ENCODE peak calls at places on chromosomes 2 and 18, in six cellular contexts. E is neuronal stem cell, I is fibroblast of lung, D is hepatocyte, N is HepG2, X is GM23338. V is an unnamed sample.
A peak's percentile ranks its signal among the peaks of the same experiment; 100 is the strongest.

GRCh38 chr2:15772196-15772595 is 168.2 kb upstream of the MYCN start:
- DNase-seq in E (no peak), I (no peak), D (no peak), N (no peak), X (no peak), V (no peak)

GRCh38 chr2:73043978-73044832 is 27.3 kb downstream of the SFXN5 start:
- DNase-seq in E (no peak), I (peak; percentile 35), D (no peak), N (peak; percentile 61), X (no peak), V (no peak)

GRCh38 chr2:218323526-218324472 is 31.5 kb upstream of the TMBIM1 start:
- DNase-seq in E (peak; percentile 70), I (peak; percentile 41), D (peak; percentile 83), N (peak; percentile 66), X (peak; percentile 81), V (peak; percentile 36)

GRCh38 chr18:59918320-59918755 is 18.5 kb downstream of the PMAIP1 start:
- DNase-seq in E (no peak), I (peak; percentile 92), D (peak; percentile 26), N (no peak), X (no peak), V (peak; percentile 64)

GRCh38 chr2:205852457-205852856 is 170.2 kb downstream of the NRP2 start:
- DNase-seq in E (no peak), I (no peak), D (no peak), N (no peak), X (no peak), V (no peak)

GRCh38 chr18:76972241-76972640 is 149.9 kb downstream of the ZNF236 start:
- DNase-seq in E (no peak), I (peak; percentile 11), D (no peak), N (no peak), X (no peak), V (no peak)

GRCh38 chr2:238528953-238529781 is 102.4 kb downstream of the ASB1 start:
- DNase-seq in E (no peak), I (peak; percentile 68), D (peak; percentile 76), N (peak; percentile 95), X (no peak), V (peak; percentile 66)

GRCh38 chr18:50429207-50429948 is 54.5 kb downstream of the SKA1 start:
- DNase-seq in E (no peak), I (no peak), D (peak; percentile 73), N (peak; percentile 18), X (peak; percentile 76), V (peak; percentile 47)

GRCh38 chr2:229249536-229249935 is 21.6 kb downstream of the PID1 start:
- DNase-seq in E (no peak), I (no peak), D (no peak), N (no peak), X (no peak), V (no peak)

GRCh38 chr2:201496785-201497184 is 45.2 kb downstream of the STRADB start:
- DNase-seq in E (no peak), I (no peak), D (no peak), N (no peak), X (no peak), V (no peak)

GRCh38 chr2:189131986-189132385 is 47.6 kb downstream of the COL5A2 start:
- DNase-seq in E (no peak), I (peak; percentile 83), D (no peak), N (no peak), X (no peak), V (no peak)

GRCh38 chr2:38722271-38723115 is 28.7 kb downstream of the SRSF7 start:
- DNase-seq in E (no peak), I (no peak), D (no peak), N (no peak), X (no peak), V (no peak)

GRCh38 chr2:99397251-99397920 is 60.2 kb downstream of the EIF5B start:
- DNase-seq in E (no peak), I (no peak), D (no peak), N (no peak), X (no peak), V (no peak)

GRCh38 chr18:812123-812672 is at the start of gene YES1:
- DNase-seq in E (peak; percentile 86), I (peak; percentile 74), D (peak; percentile 93), N (peak; percentile 78), X (peak; percentile 84), V (peak; percentile 86)

GRCh38 chr18:49368161-49368875 is 92.1 kb downstream of the DYM start:
- DNase-seq in E (no peak), I (no peak), D (no peak), N (no peak), X (peak; percentile 17), V (no peak)

GRCh38 chr2:48531141-48531648 is 1.2 kb downstream of the STON1 start:
- DNase-seq in E (peak; percentile 42), I (peak; percentile 85), D (peak; percentile 78), N (peak; percentile 32), X (peak; percentile 73), V (peak; percentile 88)

GRCh38 chr18:50097702-50098101 is 97.2 kb downstream of the MYO5B start:
- DNase-seq in E (no peak), I (peak; percentile 60), D (no peak), N (peak; percentile 24), X (no peak), V (peak; percentile 21)

GRCh38 chr18:29311580-29311979 is 1134.7 kb upstream of the CDH2 start:
- DNase-seq in E (no peak), I (no peak), D (no peak), N (no peak), X (no peak), V (no peak)

GRCh38 chr2:233311241-233311926 is 3.8 kb downstream of the SAG start:
- DNase-seq in E (no peak), I (no peak), D (no peak), N (no peak), X (no peak), V (no peak)

GRCh38 chr2:216049452-216049851 is 32.2 kb downstream of the PECR start:
- DNase-seq in E (no peak), I (no peak), D (no peak), N (peak; percentile 44), X (no peak), V (no peak)

GRCh38 chr2:177316756-177317155 is 52.2 kb upstream of the NFE2L2 start:
- DNase-seq in E (no peak), I (no peak), D (no peak), N (peak; percentile 54), X (no peak), V (no peak)

DNA sequence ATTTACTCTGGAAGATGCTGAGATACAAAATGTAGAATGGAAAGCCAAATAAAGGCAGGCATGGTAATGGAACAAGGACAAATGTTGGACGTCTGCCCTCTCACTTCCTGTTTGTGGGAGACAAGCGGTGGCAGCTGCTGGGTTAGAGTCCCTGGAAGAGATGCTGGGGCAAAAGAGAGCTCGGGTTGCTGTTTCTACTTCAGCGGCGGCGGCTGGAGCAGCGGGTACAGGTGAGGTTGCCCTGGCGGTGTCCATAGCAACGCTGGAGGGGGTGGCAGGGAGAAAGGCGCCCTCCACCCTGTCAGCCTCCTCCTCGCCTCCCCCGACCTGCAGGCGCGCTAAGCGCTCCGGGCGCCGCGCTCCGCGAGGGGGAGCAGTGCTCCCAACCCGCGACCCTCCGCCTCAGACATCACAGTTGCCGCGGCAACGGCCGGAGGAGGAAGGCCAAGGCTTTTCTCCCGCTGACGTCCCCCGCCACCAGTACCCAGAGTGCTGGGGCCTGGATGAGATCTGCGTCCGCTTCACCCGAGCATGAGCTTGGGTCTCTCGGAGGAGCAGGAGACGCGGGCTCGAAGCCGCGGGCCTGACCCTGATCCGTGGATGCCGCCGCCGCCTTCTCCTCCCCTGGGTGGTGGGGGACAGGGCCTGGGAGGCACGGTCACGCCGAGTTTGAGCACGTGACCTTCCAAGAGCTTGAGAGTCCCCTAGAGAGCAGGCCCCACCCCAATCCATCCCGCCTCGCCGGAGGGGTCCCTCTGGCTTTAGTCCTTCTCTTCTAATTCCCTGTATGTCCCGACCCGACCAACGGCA is 65.6 kb downstream of the NOL4 start:
- DNase-seq in E (peak; percentile 73), I (peak; percentile 62), D (peak; percentile 64), N (peak; percentile 2), X (peak; percentile 96), V (peak; percentile 10)
- H2AFZ ChIP-seq in E (peak overlapping the region; percentile 98), I (peak overlapping the region; percentile 68), D (peak overlapping the region; percentile 87), N (no peak overlapping the region), X (peak overlapping the region; percentile 99), V (peak overlapping the region; percentile 65)

DNA sequence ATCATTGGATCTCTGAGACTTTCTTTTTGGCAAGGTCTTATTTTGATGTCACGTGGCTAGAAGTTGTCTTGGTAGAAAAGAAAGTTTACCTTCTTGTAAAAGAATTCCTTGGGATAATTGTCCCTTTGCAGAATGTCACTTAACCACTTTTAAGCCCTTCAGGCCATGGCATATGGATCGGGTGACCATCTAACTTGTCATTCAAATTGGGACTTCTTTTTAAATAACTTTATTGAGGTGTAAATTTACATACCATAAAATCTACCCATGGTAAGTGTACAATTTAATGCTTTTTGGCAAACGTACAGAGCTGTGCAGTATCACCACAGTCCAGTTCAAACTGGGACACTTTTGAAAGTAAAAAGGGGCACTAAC is 24.6 kb downstream of the ARMC9 start:
- DNase-seq in E (no peak), I (no peak), D (no peak), N (no peak), X (no peak), V (no peak)
- H3K4me3 ChIP-seq in E (no peak overlapping the region), I (no peak overlapping the region), D (no peak overlapping the region), N (no peak overlapping the region), X (no peak overlapping the region), V (no peak overlapping the region)

GRCh38 chr2:23386422-23387220 is 1.6 kb downstream of the KLHL29 start:
- DNase-seq in E (no peak), I (peak; percentile 30), D (peak; percentile 43), N (no peak), X (peak; percentile 56), V (peak; percentile 62)

GRCh38 chr2:23387221-23387550 is 2.2 kb downstream of the KLHL29 start:
- DNase-seq in E (no peak), I (no peak), D (no peak), N (no peak), X (no peak), V (no peak)

GRCh38 chr2:23385748-23386421 is 906 bp downstream of the KLHL29 start:
- DNase-seq in E (no peak), I (no peak), D (peak; percentile 44), N (no peak), X (peak; percentile 59), V (peak; percentile 73)

GRCh38 chr2:23384551-23385349 is at the start of gene KLHL29:
- DNase-seq in E (no peak), I (peak; percentile 62), D (peak; percentile 86), N (no peak), X (peak; percentile 71), V (peak; percentile 90)

GRCh38 chr2:23385351-23385747 is 370 bp downstream of the KLHL29 start:
- DNase-seq in E (no peak), I (peak; percentile 48), D (peak; percentile 54), N (no peak), X (peak; percentile 59), V (peak; percentile 80)
- H2AFZ ChIP-seq in E (peak overlapping the region; percentile 90), I (peak overlapping the region; percentile 43), D (peak overlapping the region; percentile 74), N (no peak overlapping the region), X (no peak overlapping the region), V (peak overlapping the region; percentile 86)

DNA sequence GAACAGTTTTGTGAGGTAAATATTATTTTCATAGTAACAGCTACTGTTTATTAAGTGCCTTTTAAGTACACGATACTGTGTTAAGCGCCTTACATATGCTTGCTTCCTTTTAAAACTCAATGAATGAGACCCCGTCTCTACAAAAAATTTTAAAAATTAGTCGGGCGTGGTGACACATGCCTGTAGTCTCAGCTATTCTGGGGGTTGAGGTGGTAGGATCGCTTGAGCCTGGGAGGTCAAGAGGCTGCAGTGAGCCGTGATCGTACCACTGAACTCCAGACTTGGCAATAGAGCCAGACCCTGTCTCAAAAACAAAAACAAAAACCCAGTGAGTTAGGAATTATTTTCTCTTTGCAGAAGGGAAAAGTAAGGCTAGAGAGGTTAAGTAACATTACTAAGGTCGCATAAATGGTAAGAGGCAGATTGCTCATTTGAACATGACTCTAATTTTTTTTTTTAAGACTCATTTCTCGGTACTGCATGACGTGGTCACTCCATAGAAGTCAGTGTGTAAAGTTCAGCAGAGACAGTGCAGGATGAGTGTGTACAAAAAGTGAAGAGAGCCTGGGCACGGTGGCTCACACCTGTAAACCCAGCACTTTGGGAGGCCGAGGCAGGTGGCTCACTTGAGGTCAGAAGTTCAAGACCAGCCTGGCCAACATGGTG is 1.1 kb downstream of the METAP1D start:
- DNase-seq in E (no peak), I (no peak), D (no peak), N (no peak), X (no peak), V (peak; percentile 24)
- H3K4me3 ChIP-seq in E (no peak overlapping the region), I (peak overlapping the region; percentile 72), D (no peak overlapping the region), N (peak overlapping the region; percentile 59), X (peak overlapping the region; percentile 63), V (peak overlapping the region; percentile 83)

V was measured in GM23248.